ENCODE peak calls at places on chromosomes 16 and 17, in six cellular contexts. E, L, P, K, F and Z are unnamed samples.

GRCh38 chr17:47315451-47316266 is 8.1 kb upstream of the EFCAB13 start:
- DNase-seq in E (peak; percentile 80), F (peak; percentile 65), K (peak; percentile 89), L (peak; percentile 74), P (peak; percentile 71), Z (peak; percentile 81)

GRCh38 chr16:87312008-87312407 is 5.2 kb downstream of the C16orf95 start:
- DNase-seq in E (no peak), F (no peak), K (no peak), L (no peak), P (no peak), Z (no peak)

GRCh38 chr17:68155692-68156091 is 92.2 kb upstream of the AMZ2 start:
- DNase-seq in K (no peak), P (no peak), L (no peak), F (no peak), E (no peak), Z (no peak)

GRCh38 chr16:85061566-85061965 is 34.0 kb downstream of the KIAA0513 start:
- DNase-seq in P (no peak), L (no peak), F (no peak), E (no peak), K (no peak), Z (no peak)

GRCh38 chr17:17693253-17693954 is 12.1 kb downstream of the RAI1 start:
- DNase-seq in L (no peak), K (peak; percentile 37), P (peak; percentile 85), F (no peak), E (no peak), Z (peak; percentile 79)

GRCh38 chr17:61574542-61575351 is 16.3 kb downstream of the NACA2 start:
- DNase-seq in P (peak; percentile 66), K (peak; percentile 66), F (no peak), L (peak; percentile 74), E (peak; percentile 65), Z (peak; percentile 81)

GRCh38 chr16:58025351-58026138 is at the start of gene MMP15:
- DNase-seq in P (peak; percentile 91), K (peak; percentile 73), F (peak; percentile 71), L (peak; percentile 94), E (peak; percentile 51), Z (peak; percentile 95)

GRCh38 chr17:5291683-5292082 is 9.6 kb downstream of the RABEP1 start:
- DNase-seq in L (no peak), K (no peak), P (no peak), F (no peak), E (no peak), Z (no peak)

GRCh38 chr16:21704266-21704665 is 40.5 kb downstream of the OTOA start:
- DNase-seq in K (no peak), L (no peak), E (no peak), F (no peak), P (no peak), Z (no peak)

GRCh38 chr16:46756772-46757171 is 8.6 kb upstream of the MYLK3 start:
- DNase-seq in F (no peak), E (no peak), L (no peak), P (no peak), K (no peak), Z (no peak)

GRCh38 chr16:83102336-83102735 is 475.6 kb downstream of the CDH13 start:
- DNase-seq in E (no peak), L (no peak), P (no peak), K (no peak), F (no peak), Z (no peak)

GRCh38 chr17:78935419-78936323 is 10.5 kb upstream of the TIMP2 start:
- DNase-seq in K (peak; percentile 99), F (no peak), E (no peak), P (no peak), L (no peak), Z (peak; percentile 86)

GRCh38 chr16:49663081-49664057 is 192.5 kb downstream of the ZNF423 start:
- DNase-seq in F (no peak), E (no peak), L (no peak), P (no peak), K (peak; percentile 35), Z (peak; percentile 47)

GRCh38 chr16:56115817-56116576 is 75.3 kb upstream of the GNAO1 start:
- DNase-seq in L (no peak), P (peak; percentile 20), F (no peak), K (no peak), E (no peak), Z (no peak)

GRCh38 chr16:30470170-30470512 is 2.4 kb upstream of the ITGAL start:
- DNase-seq in K (no peak), E (no peak), P (no peak), L (no peak), F (no peak), Z (no peak)

GRCh38 chr16:25585526-25585925 is 106.2 kb upstream of the HS3ST4 start:
- DNase-seq in E (peak; percentile 0), F (peak; percentile 46), K (no peak), P (no peak), L (no peak), Z (no peak)

GRCh38 chr16:69179255-69180010 is 7.5 kb upstream of the SNTB2 start:
- DNase-seq in E (no peak), F (peak; percentile 78), L (no peak), K (peak; percentile 89), P (no peak), Z (peak; percentile 32)

GRCh38 chr16:63410594-63410993 is 1374.4 kb upstream of the CDH8 start:
- DNase-seq in K (no peak), E (no peak), L (no peak), P (no peak), F (no peak), Z (no peak)

GRCh38 chr16:15509593-15510520 is 75.5 kb downstream of the BMERB1 start:
- DNase-seq in L (no peak), K (peak; percentile 38), F (no peak), E (no peak), P (peak; percentile 52), Z (no peak)

GRCh38 chr17:347309-347708 is 5.3 kb downstream of the RPH3AL start:
- DNase-seq in L (no peak), K (no peak), F (no peak), P (no peak), E (no peak), Z (no peak)

GRCh38 chr17:349666-350065 is 2.9 kb downstream of the RPH3AL start:
- DNase-seq in P (no peak), F (no peak), E (no peak), L (no peak), K (no peak), Z (no peak)

GRCh38 chr17:350706-351435 is 1.7 kb downstream of the RPH3AL start:
- DNase-seq in L (no peak), E (no peak), F (no peak), K (peak; percentile 17), P (no peak), Z (peak; percentile 69)

GRCh38 chr17:348012-348411 is 4.6 kb downstream of the RPH3AL start:
- DNase-seq in L (no peak), E (no peak), F (no peak), P (no peak), K (no peak), Z (no peak)

DNA sequence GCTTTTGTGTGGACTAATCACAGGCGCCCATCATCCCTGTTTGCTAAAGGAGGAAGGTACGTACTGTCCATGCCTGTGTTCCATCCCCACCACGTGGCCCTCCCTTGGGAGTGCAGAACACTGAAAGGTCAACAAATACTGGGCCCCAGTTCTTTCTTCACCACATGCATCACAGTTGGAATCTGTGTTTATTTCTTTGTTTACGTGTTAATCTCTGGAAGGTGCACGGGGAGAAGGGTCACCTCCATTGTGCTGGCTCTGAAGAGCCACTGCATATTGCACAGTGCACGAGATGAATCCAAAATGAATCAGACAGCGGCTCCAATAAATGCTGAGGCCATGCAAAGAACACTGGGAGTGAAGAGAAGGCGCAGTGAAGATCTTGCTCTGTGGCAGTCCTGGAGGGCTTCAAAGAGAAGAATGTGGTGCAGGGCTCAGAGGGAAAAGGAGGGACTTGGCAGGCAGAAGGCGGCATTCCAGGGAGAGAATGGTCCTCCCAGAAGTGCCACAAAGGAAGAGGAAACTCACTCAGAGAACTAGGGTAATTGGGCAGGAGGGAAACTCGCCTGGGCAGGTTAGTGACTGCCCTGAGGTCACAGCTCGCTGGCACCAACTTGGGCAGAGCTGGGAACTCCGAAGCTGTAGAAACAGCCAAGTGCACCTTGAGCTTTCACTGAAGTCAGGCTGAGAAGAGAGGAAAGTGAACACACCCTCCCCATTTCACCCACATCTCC is 3.7 kb downstream of the RPH3AL start:
- DNase-seq in P (peak; percentile 47), E (no peak), F (no peak), K (no peak), L (no peak), Z (no peak)
- TF ChIP-seq EZH2phosphoT487 in P (no peak), E (no peak), F (no peak), K (no peak), L (no peak), Z (no peak)

GRCh38 chr16:80940069-80940856 is 66.4 kb downstream of the CMC2 start:
- DNase-seq in L (no peak), K (peak; percentile 18), E (no peak), F (no peak), P (no peak), Z (no peak)

GRCh38 chr16:80938035-80938927 is 68.4 kb downstream of the CMC2 start:
- DNase-seq in P (peak; percentile 94), F (no peak), L (peak; percentile 51), K (peak; percentile 97), E (no peak), Z (peak; percentile 73)

GRCh38 chr16:80936410-80936809 is 70.3 kb downstream of the CMC2 start:
- DNase-seq in L (no peak), P (no peak), E (no peak), K (peak; percentile 32), F (no peak), Z (no peak)

GRCh38 chr16:80935691-80936090 is 71.0 kb downstream of the CMC2 start:
- DNase-seq in P (no peak), F (no peak), L (no peak), E (no peak), K (no peak), Z (no peak)

GRCh38 chr16:80938928-80939260 is 67.8 kb downstream of the CMC2 start:
- DNase-seq in F (no peak), L (no peak), K (no peak), P (peak; percentile 13), E (no peak), Z (no peak)
- H3K4me3 ChIP-seq in F (no peak overlapping the region), L (no peak overlapping the region), K (peak overlapping the region; percentile 61), P (no peak overlapping the region), E (no peak overlapping the region), Z (no peak overlapping the region)

GRCh38 chr17:44256671-44257070 is 11.3 kb downstream of the SLC4A1 start:
- DNase-seq in P (no peak), L (no peak), E (no peak), F (no peak), K (no peak), Z (no peak)

GRCh38 chr17:44255915-44256314 is 12.0 kb downstream of the SLC4A1 start:
- DNase-seq in E (no peak), L (no peak), K (no peak), F (no peak), P (no peak), Z (no peak)

GRCh38 chr17:44258811-44259351 is 9.1 kb downstream of the SLC4A1 start:
- DNase-seq in P (no peak), E (no peak), L (no peak), K (no peak), F (no peak), Z (no peak)

GRCh38 chr17:44260296-44260695 is 7.6 kb downstream of the SLC4A1 start:
- DNase-seq in L (no peak), F (no peak), P (no peak), E (no peak), K (no peak), Z (no peak)

GRCh38 chr17:44257815-44258750 is 9.9 kb downstream of the SLC4A1 start:
- DNase-seq in E (no peak), F (no peak), L (no peak), P (no peak), K (no peak), Z (no peak)
- TF ChIP-seq EZH2phosphoT487 in E (no peak), F (no peak), L (no peak), P (no peak), K (no peak), Z (no peak)

GRCh38 chr17:16484445-16485169 is 7.4 kb downstream of the LRRC75A start:
- DNase-seq in E (no peak), K (no peak), F (no peak), P (peak; percentile 38), L (no peak), Z (no peak)
- H3K4me3 ChIP-seq in E (no peak overlapping the region), K (peak overlapping the region; percentile 40), F (no peak overlapping the region), P (peak overlapping the region; percentile 22), L (no peak overlapping the region), Z (no peak overlapping the region)